ENCODE peak calls at places on chromosomes 1 and 21, in ten cellular contexts. M is body of pancreas, V is heart left ventricle, D is SK-N-SH, C is prostate gland, N is esophagus muscularis mucosa, A is brain microvascular endothelial cell, E is thoracic aorta, Q is pancreas, I is kidney. W is an unnamed sample.

GRCh38 chr1:87810166-87810565 is 481.5 kb downstream of the LMO4 start:
- DNase-seq in C (no peak), I (no peak), D (no peak), V (no peak), N (no peak), Q (no peak), E (no peak), A (no peak), M (no peak), W (no peak)

GRCh38 chr1:6962390-6962955 is 177.2 kb downstream of the CAMTA1 start:
- DNase-seq in I (peak; percentile 91), Q (peak; percentile 26), D (peak; percentile 50), A (no peak), N (no peak), E (no peak), V (peak; percentile 76), M (peak; percentile 30), C (no peak), W (peak; percentile 49)

GRCh38 chr1:169570172-169570574 is 16.1 kb downstream of the F5 start:
- DNase-seq in A (no peak), C (no peak), E (no peak), N (no peak), D (no peak), M (no peak), V (no peak), Q (no peak), I (no peak), W (no peak)

GRCh38 chr21:33109574-33110339 is 39.8 kb downstream of the OLIG1 start:
- DNase-seq in D (no peak), C (peak; percentile 39), E (no peak), Q (no peak), N (no peak), V (no peak), M (no peak), A (no peak), I (no peak), W (no peak)

GRCh38 chr1:56992318-56993136 is 26.7 kb upstream of the C8B start:
- DNase-seq in I (no peak), V (no peak), C (no peak), E (no peak), N (no peak), A (no peak), Q (no peak), M (no peak), D (no peak), W (no peak)

GRCh38 chr1:54028306-54029251 is 10.6 kb upstream of the LDLRAD1 start:
- DNase-seq in N (no peak), C (no peak), M (no peak), Q (no peak), E (no peak), V (no peak), I (no peak), D (peak; percentile 34), A (peak; percentile 74), W (no peak)

GRCh38 chr1:907611-908451 is 15.9 kb upstream of the SAMD11 start:
- DNase-seq in D (peak; percentile 11), A (no peak), Q (peak; percentile 6), M (no peak), V (peak; percentile 24), I (peak; percentile 80), C (no peak), N (no peak), E (no peak), W (no peak)

GRCh38 chr1:11052839-11053757 is 6.1 kb upstream of the MASP2 start:
- DNase-seq in C (no peak), D (peak; percentile 88), E (no peak), V (no peak), A (no peak), M (peak; percentile 33), Q (peak; percentile 52), N (no peak), I (peak; percentile 69), W (no peak)

GRCh38 chr1:240555524-240555923 is 56.4 kb downstream of the GREM2 start:
- DNase-seq in D (no peak), N (no peak), V (no peak), M (no peak), A (no peak), E (no peak), Q (no peak), C (no peak), I (no peak), W (no peak)

GRCh38 chr1:212549503-212550017 is 59.0 kb upstream of the ATF3 start:
- DNase-seq in V (no peak), E (no peak), D (no peak), A (no peak), Q (no peak), I (no peak), M (no peak), N (no peak), C (no peak), W (no peak)

GRCh38 chr1:111222308-111223125 is 5.0 kb upstream of the CHI3L2 start:
- DNase-seq in D (peak; percentile 85), Q (peak; percentile 81), E (peak; percentile 33), M (peak; percentile 79), C (peak; percentile 68), N (no peak), A (peak; percentile 16), I (peak; percentile 88), V (peak; percentile 76), W (peak; percentile 87)

GRCh38 chr1:230758705-230759354 is 11.6 kb downstream of the CAPN9 start:
- DNase-seq in Q (no peak), D (peak; percentile 74), N (no peak), C (no peak), M (no peak), E (no peak), V (no peak), A (no peak), I (no peak), W (no peak)

GRCh38 chr1:185853739-185854138 is 119.5 kb downstream of the HMCN1 start:
- DNase-seq in M (no peak), A (peak; percentile 63), Q (no peak), C (no peak), D (no peak), N (no peak), I (no peak), E (no peak), V (no peak), W (no peak)

GRCh38 chr1:3787745-3788605 is 8.3 kb downstream of the LRRC47 start:
- DNase-seq in V (no peak), A (no peak), C (no peak), M (no peak), Q (no peak), D (no peak), N (no peak), E (no peak), I (peak; percentile 53), W (no peak)
- H3K36me3 ChIP-seq in V (peaks cover 62% of the 10 kb centered on the region), A (peaks cover 39% of the 10 kb centered on the region), C (peaks cover 12% of the 10 kb centered on the region), M (peaks cover 20% of the 10 kb centered on the region), Q (peaks cover 41% of the 10 kb centered on the region), D (peaks cover 45% of the 10 kb centered on the region), N (peaks cover 29% of the 10 kb centered on the region), E (peaks cover 48% of the 10 kb centered on the region), I (peaks cover 10% of the 10 kb centered on the region), W (peaks cover 50% of the 10 kb centered on the region)

DNA sequence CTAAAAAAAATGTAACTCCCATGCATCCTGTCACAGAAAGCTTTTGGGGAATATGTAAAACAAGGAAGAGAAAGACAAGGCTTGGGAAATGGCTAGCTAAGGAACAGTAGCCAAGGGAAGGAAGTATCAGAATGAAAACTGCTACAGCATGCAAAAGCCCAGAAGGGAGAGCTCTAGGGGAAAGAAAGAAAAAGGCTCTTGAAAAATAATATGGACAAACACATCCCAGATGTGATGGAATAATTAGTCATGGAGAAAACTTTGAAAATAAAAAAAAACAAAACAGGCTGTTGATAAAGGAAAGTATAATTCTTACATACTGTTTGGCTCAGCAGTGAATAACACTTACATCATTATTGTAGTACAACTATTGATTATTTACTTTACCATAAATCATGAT is 47.9 kb upstream of the VCAM1 start:
- DNase-seq in Q (no peak), C (no peak), I (no peak), A (no peak), N (no peak), M (no peak), E (no peak), D (no peak), V (no peak), W (no peak)
- TF ChIP-seq CTCF in Q (no peak), C (no peak), I (no peak), A (peak; percentile 36), N (no peak), M (no peak), E (no peak), D (no peak), V (no peak), W (no peak)

DNA sequence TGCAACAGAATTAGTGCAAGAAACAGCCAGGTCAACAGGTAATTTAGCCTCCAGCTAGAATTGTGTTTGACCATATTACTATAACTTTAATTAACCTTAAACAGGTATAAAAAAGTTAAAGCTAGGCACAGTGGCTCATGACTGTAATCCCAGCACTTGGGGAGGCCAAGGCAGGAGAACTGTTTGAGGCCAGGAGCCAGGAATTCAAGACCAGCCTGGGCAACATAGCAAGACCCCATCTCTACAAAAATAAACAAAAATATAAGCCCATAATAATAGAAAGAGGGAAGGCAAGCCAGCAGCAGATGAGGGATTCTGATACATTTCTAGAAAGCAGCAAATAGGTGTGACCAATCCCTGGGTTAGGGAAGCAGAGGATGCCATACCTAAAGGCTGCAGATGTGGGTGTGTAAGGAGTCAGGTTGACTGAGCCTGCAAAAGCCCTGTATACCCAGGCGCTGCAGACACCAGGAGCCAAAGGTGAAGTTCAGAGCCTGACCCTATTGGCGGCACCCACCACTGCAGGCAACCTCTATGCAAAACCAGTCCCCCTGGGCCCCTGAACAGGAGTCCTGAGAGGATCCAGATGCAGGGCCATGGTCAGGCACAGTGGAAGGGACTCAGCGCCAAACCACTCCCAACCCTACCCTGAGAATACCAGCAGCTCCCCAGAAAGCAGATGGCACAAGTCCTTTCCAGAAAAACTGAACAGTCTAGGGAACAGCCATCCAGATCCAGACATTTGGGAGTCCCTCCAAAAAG is 19.3 kb upstream of the LSS start:
- DNase-seq in V (no peak), C (no peak), I (no peak), Q (no peak), M (no peak), A (no peak), D (no peak), N (no peak), E (no peak), W (no peak)
- H3K27ac ChIP-seq in V (no peak overlapping the region), C (no peak overlapping the region), I (no peak overlapping the region), Q (no peak overlapping the region), M (no peak overlapping the region), A (no peak overlapping the region), D (no peak overlapping the region), N (no peak overlapping the region), E (no peak overlapping the region), W (no peak overlapping the region)

GRCh38 chr1:176122282-176122681 is 84.8 kb downstream of the COP1 start:
- DNase-seq in D (no peak), V (no peak), C (no peak), N (no peak), E (no peak), Q (no peak), M (no peak), A (no peak), I (no peak), W (no peak)

GRCh38 chr1:176118985-176119384 is 88.1 kb downstream of the COP1 start:
- DNase-seq in V (no peak), E (no peak), N (no peak), D (no peak), A (no peak), C (no peak), I (no peak), Q (no peak), M (no peak), W (no peak)

DNA sequence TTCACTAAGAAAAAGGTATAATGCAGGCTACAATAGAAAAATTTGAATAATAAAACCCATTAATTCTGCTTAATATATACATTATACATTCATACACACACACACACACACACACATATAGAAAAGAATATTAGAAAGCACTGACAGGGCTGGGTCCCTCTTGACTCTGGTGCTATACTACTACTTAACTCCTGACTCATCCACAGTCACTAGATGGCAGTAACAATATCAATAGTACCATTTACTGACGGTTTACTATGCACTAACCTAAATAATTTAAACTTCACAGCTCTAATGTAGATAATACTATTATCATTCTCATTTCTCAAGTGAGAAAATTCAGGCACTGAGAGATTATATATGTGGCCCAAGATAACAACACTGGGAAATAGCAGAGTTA is 87.5 kb downstream of the COP1 start:
- DNase-seq in N (no peak), I (no peak), M (no peak), E (no peak), A (no peak), Q (no peak), C (no peak), V (no peak), D (no peak), W (no peak)
- H3K36me3 ChIP-seq in N (peaks cover 9% of the 10 kb centered on the region), I (no peaks in the 10 kb centered on the region), M (no peaks in the 10 kb centered on the region), E (peaks cover 10% of the 10 kb centered on the region), A (no peaks in the 10 kb centered on the region), Q (no peaks in the 10 kb centered on the region), C (no peaks in the 10 kb centered on the region), V (peaks cover 18% of the 10 kb centered on the region), D (peaks cover 4% of the 10 kb centered on the region), W (peaks cover 3% of the 10 kb centered on the region)

W was measured in lung.